ENCODE peak calls at places on chromosomes 3 and 15, in five cellular contexts. Q is AG04450, M is cardiac muscle cell, P is fibroblast of lung, D is SK-N-SH. N is an unnamed sample. For H3K27me3 and H3K9me3, the result is how much of the 10 kb centered on the place peaks cover.

GRCh38 chr3:116341916-116342315 is 103.4 kb downstream of the LSAMP start:
- DNase-seq in Q (no peak), M (no peak), P (no peak), D (no peak), N (no peak)

GRCh38 chr3:177977381-177978158 is 558.7 kb upstream of the KCNMB2 start:
- DNase-seq in Q (peak), M (peak), P (peak), D (no peak), N (no peak)

GRCh38 chr3:97823081-97823480 is 1.3 kb downstream of the CRYBG3 start:
- DNase-seq in Q (no peak), M (peak), P (no peak), D (no peak), N (no peak)

GRCh38 chr15:55846108-55846707 is 103.3 kb upstream of the PRTG start:
- DNase-seq in Q (peak), M (peak), P (peak), D (peak), N (peak)

GRCh38 chr15:52334491-52335160 is 39.0 kb upstream of the MYO5C start:
- DNase-seq in Q (no peak), M (no peak), P (peak), D (no peak), N (no peak)

GRCh38 chr3:189160519-189161309 is 11.1 kb upstream of the TPRG1 start:
- DNase-seq in Q (no peak), M (no peak), P (no peak), D (no peak), N (no peak)

GRCh38 chr15:51735611-51736010 is 1.8 kb downstream of the LYSMD2 start:
- DNase-seq in Q (no peak), M (no peak), P (no peak), D (peak), N (no peak)

GRCh38 chr3:58008140-58009025 is at the start of gene FLNB:
- DNase-seq in Q (no peak), M (peak), P (peak), D (peak), N (peak)

GRCh38 chr3:136547293-136547692 is 204.9 kb downstream of the STAG1 start:
- DNase-seq in Q (no peak), M (no peak), P (peak), D (no peak), N (no peak)

GRCh38 chr15:101188517-101189340 is 63.1 kb downstream of the CHSY1 start:
- DNase-seq in Q (no peak), M (peak), P (peak), D (no peak), N (no peak)

GRCh38 chr15:38263996-38264395 is 11.4 kb downstream of the SPRED1 start:
- DNase-seq in Q (peak), M (no peak), P (peak), D (no peak), N (no peak)

GRCh38 chr3:9414822-9415221 is 17.4 kb downstream of the SETD5 start:
- DNase-seq in Q (no peak), M (no peak), P (no peak), D (no peak), N (no peak)

GRCh38 chr15:69557340-69558137 is 104.9 kb downstream of the RPLP1 start:
- DNase-seq in Q (peak), M (peak), P (peak), D (no peak), N (peak)

GRCh38 chr3:24494616-24495333 is at the start of gene THRB:
- DNase-seq in Q (no peak), M (peak), P (peak), D (peak), N (peak)
- H3K27me3 ChIP-seq in Q (under half), M (half or more), P (under half), D (under half), N (under half)

GRCh38 chr3:45546223-45546622 is 48.3 kb upstream of the LIMD1 start:
- DNase-seq in Q (no peak), M (no peak), P (no peak), D (no peak), N (no peak)

GRCh38 chr3:45546636-45547201 is 47.8 kb upstream of the LIMD1 start:
- DNase-seq in Q (no peak), M (no peak), P (no peak), D (no peak), N (peak)

GRCh38 chr3:45545476-45545875 is 49.1 kb upstream of the LIMD1 start:
- DNase-seq in Q (no peak), M (peak), P (peak), D (no peak), N (peak)

GRCh38 chr3:45544024-45544718 is 50.4 kb upstream of the LIMD1 start:
- DNase-seq in Q (no peak), M (no peak), P (no peak), D (no peak), N (peak)

DNA sequence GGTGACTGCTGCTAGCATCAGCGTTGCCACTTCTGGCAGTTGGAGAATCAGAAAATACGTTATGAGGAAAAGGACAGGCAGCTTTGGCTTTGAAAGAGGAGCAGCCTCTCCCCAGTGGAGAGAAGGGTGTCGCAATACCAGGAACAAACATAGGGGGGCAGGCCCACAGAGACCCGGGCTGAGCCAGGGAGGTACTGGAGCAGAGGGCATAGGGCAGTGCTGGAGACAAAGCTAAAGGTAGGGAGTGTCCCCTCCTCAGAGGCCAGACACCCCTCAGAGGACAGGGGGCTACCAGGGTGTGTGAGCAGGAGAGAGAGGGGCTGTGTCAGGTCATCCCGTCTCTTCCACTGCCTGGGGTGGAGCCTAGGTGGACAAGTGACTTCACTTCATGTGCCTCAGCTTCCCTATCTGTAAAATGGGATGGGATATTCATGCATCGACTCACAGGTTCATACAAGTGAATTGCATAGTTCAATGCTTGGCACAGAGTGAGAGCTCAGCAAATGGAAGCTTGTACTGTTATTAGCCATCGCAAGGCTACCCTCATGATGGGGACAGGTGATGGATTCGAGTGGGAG is 49.7 kb upstream of the LIMD1 start:
- DNase-seq in Q (no peak), M (peak), P (no peak), D (no peak), N (no peak)
- TF ChIP-seq CTCF in Q (peak), M (peak), P (peak), D (no peak), N (no peak)

GRCh38 chr15:20351448-20351961 is 190.1 kb downstream of the GOLGA6L6 start:
- DNase-seq in Q (no peak), M (no peak), P (no peak), D (no peak), N (no peak)
- H3K9me3 ChIP-seq in Q (half or more), M (under half), P (under half), D (under half), N (under half)

DNA sequence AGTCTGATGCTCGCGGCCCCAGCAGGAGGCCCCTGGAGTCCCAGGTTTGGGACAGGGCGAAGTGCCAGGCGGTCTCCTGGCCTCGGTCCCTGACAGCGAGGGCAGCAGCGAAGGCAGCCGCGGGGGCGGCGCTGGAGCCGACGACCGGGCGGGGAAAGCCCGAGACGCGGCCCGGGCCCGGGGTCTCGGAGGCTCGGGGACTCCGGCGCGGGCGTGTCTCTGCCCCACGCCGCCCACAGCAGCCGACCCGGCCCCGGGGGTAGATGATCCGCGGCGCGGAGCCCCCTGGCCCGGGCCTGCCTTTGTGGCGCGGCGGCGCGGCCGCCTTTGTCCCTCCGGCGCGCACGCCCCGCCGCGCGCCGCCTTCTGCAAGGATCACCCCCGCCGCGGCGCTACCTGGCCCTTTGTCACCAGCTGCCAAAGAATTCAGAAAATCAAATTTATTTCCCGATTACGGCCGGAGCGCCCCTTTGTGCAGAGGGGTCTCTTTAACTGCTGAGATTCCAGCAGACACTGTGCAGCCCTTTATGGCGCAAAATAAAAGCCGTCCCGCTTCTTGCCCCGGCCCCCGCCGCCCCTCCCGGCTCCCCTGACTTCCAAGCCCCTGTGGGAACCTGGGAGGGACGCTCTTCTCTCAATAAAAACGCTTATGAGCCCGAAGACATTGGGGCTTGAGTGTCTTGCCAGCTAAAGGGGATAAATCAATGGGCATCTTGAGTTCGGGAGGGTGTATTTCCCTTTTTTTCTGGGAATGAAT is 68.3 kb downstream of the HES1 start:
- DNase-seq in Q (no peak), M (no peak), P (no peak), D (no peak), N (no peak)
- H3K27me3 ChIP-seq in Q (half or more), M (under half), P (under half), D (under half), N (under half)

GRCh38 chr3:30751610-30752299 is 142.7 kb downstream of the GADL1 start:
- DNase-seq in Q (no peak), M (peak), P (peak), D (peak), N (peak)
- TF ChIP-seq CTCF in Q (peak), M (peak), P (no peak), D (peak), N (peak)

GRCh38 chr3:127247292-127247691 is 40.6 kb downstream of the PRR20G start:
- DNase-seq in Q (no peak), M (no peak), P (no peak), D (no peak), N (no peak)
- H3K9me3 ChIP-seq in Q (under half), M (under half), P (under half), D (under half), N (under half)

DNA sequence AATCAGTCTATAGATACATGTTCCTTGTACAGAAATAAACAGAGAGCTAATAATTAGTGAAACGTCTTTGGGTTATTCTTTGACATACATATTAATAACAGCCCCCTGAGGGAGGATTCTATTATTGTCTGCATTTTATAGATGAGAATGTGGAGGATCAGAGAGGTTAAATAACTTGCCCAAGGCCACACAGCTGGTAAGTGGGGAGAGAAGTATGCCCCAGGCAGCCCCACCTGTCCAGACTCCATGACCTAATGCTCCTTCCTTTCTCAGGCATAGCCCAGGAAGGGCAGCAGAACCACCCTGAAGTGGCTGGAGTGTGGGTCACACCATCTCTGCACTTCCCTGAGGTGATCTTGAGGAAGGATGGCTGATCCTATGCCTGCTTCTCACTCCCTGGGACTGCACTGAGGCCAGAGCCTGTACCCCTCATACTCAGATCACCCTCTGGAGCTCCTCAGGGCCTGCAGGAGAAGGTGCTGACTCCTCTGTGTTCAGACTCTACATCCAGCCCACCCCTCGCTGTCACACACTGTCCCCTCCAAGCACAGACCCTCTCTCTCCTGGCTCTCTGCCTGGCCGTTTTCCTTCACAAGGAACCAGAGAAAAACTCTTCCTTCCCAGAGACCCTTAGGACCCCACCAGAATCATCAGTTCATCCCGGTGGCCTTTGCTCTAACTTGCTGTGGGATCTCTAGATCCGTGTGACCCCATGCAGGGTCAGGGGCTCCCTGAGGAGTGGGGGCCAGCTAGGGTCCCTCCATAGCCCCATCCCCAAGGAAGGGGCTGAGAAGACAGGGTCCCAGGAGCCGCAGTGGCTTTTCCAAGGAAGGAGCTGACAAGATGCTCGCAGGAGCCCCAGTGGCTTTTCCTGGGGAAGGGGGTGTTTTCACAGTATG is 4.4 kb upstream of the HHATL start:
- DNase-seq in Q (no peak), M (no peak), P (no peak), D (peak), N (no peak)
- H3K27me3 ChIP-seq in Q (under half), M (under half), P (under half), D (under half), N (under half)

DNA sequence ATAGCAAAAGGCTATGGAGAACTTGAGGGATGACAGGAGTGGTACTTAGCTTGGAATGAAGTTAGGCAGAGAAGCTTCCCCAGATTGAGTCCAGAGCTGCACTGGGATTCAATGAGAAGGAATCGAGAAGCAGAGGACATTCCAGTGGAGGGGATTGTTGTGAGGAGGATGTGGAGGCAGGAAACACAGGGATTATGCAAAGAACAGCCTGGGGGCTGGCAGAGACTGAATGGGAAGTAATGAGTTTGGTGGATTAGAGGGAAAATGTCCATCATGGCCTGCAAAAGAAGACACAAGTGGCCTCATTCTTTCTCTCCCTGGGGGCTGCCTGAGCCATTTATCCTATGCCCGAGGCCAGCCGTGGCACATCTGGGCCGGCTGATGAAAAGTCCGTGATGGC is 20.5 kb upstream of the SCN10A start:
- DNase-seq in Q (no peak), M (no peak), P (no peak), D (no peak), N (no peak)
- TF ChIP-seq CTCF in Q (no peak), M (no peak), P (no peak), D (no peak), N (no peak)

DNA sequence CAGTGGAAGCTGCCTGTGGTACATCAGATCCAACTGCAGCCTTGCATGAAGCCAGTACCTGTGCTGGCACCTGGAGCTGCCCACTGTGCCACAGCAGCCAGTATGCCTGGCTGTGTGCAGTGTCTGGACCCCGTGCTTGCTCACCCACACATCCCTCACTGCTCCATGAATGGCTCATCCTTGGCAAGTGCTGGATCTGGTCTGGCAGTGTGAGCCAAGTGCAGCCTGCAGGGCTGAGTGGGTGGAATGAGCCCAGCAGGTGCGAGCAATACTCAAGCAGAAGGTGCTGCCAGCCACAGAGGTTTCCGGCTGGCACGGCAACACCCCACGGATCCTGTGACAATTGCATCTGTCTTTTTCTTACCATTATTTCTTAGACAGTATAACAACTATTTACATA is 488.2 kb upstream of the ROBO2 start:
- DNase-seq in Q (no peak), M (no peak), P (no peak), D (no peak), N (no peak)
- H3K9me3 ChIP-seq in Q (under half), M (under half), P (under half), D (under half), N (under half)

GRCh38 chr15:78620839-78621421 is at the start of gene CHRNA3:
- DNase-seq in Q (no peak), M (no peak), P (no peak), D (peak), N (peak)
- H3K27me3 ChIP-seq in Q (under half), M (under half), P (under half), D (under half), N (under half)